ENCODE peak calls at places on chromosomes 7 and 10, in four cellular contexts. One of them, this sample, is unnamed.

GRCh38 chr10:102261842-102262241 is 16.5 kb downstream of the GBF1 start:
- DNase-seq in WTC11: no peak
- DNase-seq in HEK293T: no peak
- DNase-seq in K562: no peak
- DNase-seq in this sample: no peak

GRCh38 chr10:34163075-34163905 is 651.8 kb downstream of the PARD3 start:
- DNase-seq in WTC11: no peak
- DNase-seq in HEK293T: no peak
- DNase-seq in K562: peak; percentile 78
- DNase-seq in this sample: no peak

GRCh38 chr10:11404931-11405330 is 206.5 kb downstream of the USP6NL start:
- DNase-seq in HEK293T: no peak
- DNase-seq in WTC11: no peak
- DNase-seq in K562: no peak
- DNase-seq in this sample: no peak

GRCh38 chr10:79019961-79020491 is 48.7 kb upstream of the ZMIZ1 start:
- DNase-seq in HEK293T: no peak
- DNase-seq in WTC11: no peak
- DNase-seq in K562: peak; percentile 94
- DNase-seq in this sample: peak; percentile 60

GRCh38 chr7:95632609-95633008 is 36.3 kb upstream of the PDK4 start:
- DNase-seq in HEK293T: no peak
- DNase-seq in K562: no peak
- DNase-seq in WTC11: no peak
- DNase-seq in this sample: no peak

GRCh38 chr7:16512097-16512496 is 14.5 kb upstream of the LRRC72 start:
- DNase-seq in K562: no peak
- DNase-seq in HEK293T: no peak
- DNase-seq in WTC11: no peak
- DNase-seq in this sample: no peak

GRCh38 chr7:5429253-5429856 is 5.7 kb upstream of the TNRC18 start:
- DNase-seq in HEK293T: no peak
- DNase-seq in WTC11: peak; percentile 70
- DNase-seq in K562: peak; percentile 71
- DNase-seq in this sample: peak; percentile 91

GRCh38 chr7:117312593-117312992 is 10.3 kb downstream of the WNT2 start:
- DNase-seq in HEK293T: no peak
- DNase-seq in K562: no peak
- DNase-seq in WTC11: no peak
- DNase-seq in this sample: no peak

GRCh38 chr7:119096683-119097082 is 872.2 kb downstream of the ANKRD7 start:
- DNase-seq in HEK293T: no peak
- DNase-seq in WTC11: no peak
- DNase-seq in K562: no peak
- DNase-seq in this sample: no peak

GRCh38 chr10:71342850-71343773 is 24.1 kb downstream of the SLC29A3 start:
- DNase-seq in WTC11: no peak
- DNase-seq in K562: peak; percentile 49
- DNase-seq in HEK293T: no peak
- DNase-seq in this sample: peak; percentile 74

GRCh38 chr7:139500770-139501138 is 17.3 kb upstream of the KLRG2 start:
- DNase-seq in K562: no peak
- DNase-seq in HEK293T: no peak
- DNase-seq in WTC11: no peak
- DNase-seq in this sample: no peak

GRCh38 chr10:125023862-125024495 is 82.1 kb downstream of the ZRANB1 start:
- DNase-seq in K562: no peak
- DNase-seq in HEK293T: peak; percentile 50
- DNase-seq in WTC11: no peak
- DNase-seq in this sample: no peak

GRCh38 chr7:69457912-69458491 is 140.3 kb upstream of the AUTS2 start:
- DNase-seq in K562: no peak
- DNase-seq in WTC11: peak; percentile 41
- DNase-seq in HEK293T: peak; percentile 10
- DNase-seq in this sample: no peak

GRCh38 chr10:50621981-50622496 is 1.7 kb downstream of the SGMS1 start:
- DNase-seq in HEK293T: peak; percentile 41
- DNase-seq in K562: peak; percentile 98
- DNase-seq in WTC11: peak; percentile 54
- DNase-seq in this sample: peak; percentile 52

GRCh38 chr7:102938679-102939078 is 25.9 kb downstream of the LRRC17 start:
- DNase-seq in K562: no peak
- DNase-seq in WTC11: no peak
- DNase-seq in HEK293T: no peak
- DNase-seq in this sample: no peak

GRCh38 chr10:21030096-21030495 is 133.0 kb upstream of the NEBL start:
- DNase-seq in HEK293T: no peak
- DNase-seq in K562: peak; percentile 14
- DNase-seq in WTC11: no peak
- DNase-seq in this sample: no peak

GRCh38 chr10:128069351-128070051 is 56.7 kb downstream of the MKI67 start:
- DNase-seq in K562: peak; percentile 70
- DNase-seq in HEK293T: peak; percentile 82
- DNase-seq in WTC11: peak; percentile 78
- DNase-seq in this sample: peak; percentile 42

GRCh38 chr7:43933902-43934560 is 7.8 kb downstream of the UBE2D4 start:
- DNase-seq in WTC11: no peak
- DNase-seq in K562: no peak
- DNase-seq in HEK293T: no peak
- DNase-seq in this sample: no peak

GRCh38 chr10:97278491-97278989 is 13.9 kb downstream of the ARHGAP19 start:
- DNase-seq in K562: peak; percentile 63
- DNase-seq in WTC11: no peak
- DNase-seq in HEK293T: peak; percentile 59
- DNase-seq in this sample: peak; percentile 67

GRCh38 chr7:37440738-37441404 is 7.8 kb downstream of the ELMO1 start:
- DNase-seq in K562: no peak
- DNase-seq in WTC11: no peak
- DNase-seq in HEK293T: no peak
- DNase-seq in this sample: no peak

GRCh38 chr10:122733450-122733849 is 33.8 kb upstream of the C10orf120 start:
- DNase-seq in HEK293T: no peak
- DNase-seq in WTC11: no peak
- DNase-seq in K562: no peak
- DNase-seq in this sample: no peak

GRCh38 chr7:86916277-86916825 is 143.1 kb downstream of the ELAPOR2 start:
- DNase-seq in HEK293T: no peak
- DNase-seq in K562: no peak
- DNase-seq in WTC11: no peak
- DNase-seq in this sample: no peak

GRCh38 chr7:347644-348479 is 57.9 kb downstream of the FOXL3 start:
- DNase-seq in WTC11: no peak
- DNase-seq in K562: no peak
- DNase-seq in HEK293T: no peak
- DNase-seq in this sample: no peak

GRCh38 chr10:99279626-99280111 is 44.0 kb upstream of the HPSE2 start:
- DNase-seq in HEK293T: no peak
- DNase-seq in WTC11: no peak
- DNase-seq in K562: no peak
- DNase-seq in this sample: no peak

GRCh38 chr10:48589266-48589665 is 15.6 kb downstream of the ARHGAP22 start:
- DNase-seq in HEK293T: no peak
- DNase-seq in WTC11: no peak
- DNase-seq in K562: no peak
- DNase-seq in this sample: no peak

GRCh38 chr10:19629559-19629958 is 186.7 kb upstream of the PLXDC2 start:
- DNase-seq in HEK293T: peak; percentile 19
- DNase-seq in K562: no peak
- DNase-seq in WTC11: peak; percentile 18
- DNase-seq in this sample: no peak

GRCh38 chr7:45259966-45260646 is 102.5 kb downstream of the RAMP3 start:
- DNase-seq in K562: peak; percentile 74
- DNase-seq in HEK293T: peak; percentile 78
- DNase-seq in WTC11: peak; percentile 87
- DNase-seq in this sample: peak; percentile 10

GRCh38 chr10:73644015-73644743 is 2.9 kb upstream of the MYOZ1 start:
- DNase-seq in K562: peak; percentile 83
- DNase-seq in WTC11: peak; percentile 57
- DNase-seq in HEK293T: peak; percentile 77
- DNase-seq in this sample: peak; percentile 50

GRCh38 chr7:115009139-115009538 is 87.2 kb downstream of the MDFIC start:
- DNase-seq in HEK293T: no peak
- DNase-seq in WTC11: no peak
- DNase-seq in K562: no peak
- DNase-seq in this sample: no peak

GRCh38 chr10:107692072-107692471 is 527.6 kb upstream of the SORCS1 start:
- DNase-seq in K562: no peak
- DNase-seq in HEK293T: no peak
- DNase-seq in WTC11: no peak
- DNase-seq in this sample: no peak

GRCh38 chr10:78570633-78571032 is 498.1 kb upstream of the ZMIZ1 start:
- DNase-seq in K562: no peak
- DNase-seq in WTC11: no peak
- DNase-seq in HEK293T: no peak
- DNase-seq in this sample: no peak

GRCh38 chr7:142992427-142992826 is 30.3 kb upstream of the KEL start:
- DNase-seq in HEK293T: no peak
- DNase-seq in WTC11: no peak
- DNase-seq in K562: no peak
- DNase-seq in this sample: no peak

GRCh38 chr10:101939273-101939635 is 95.7 kb upstream of the KCNIP2 start:
- DNase-seq in WTC11: no peak
- DNase-seq in K562: no peak
- DNase-seq in HEK293T: no peak
- DNase-seq in this sample: no peak

GRCh38 chr7:81110673-81111072 is 191.8 kb upstream of the SEMA3C start:
- DNase-seq in WTC11: no peak
- DNase-seq in HEK293T: no peak
- DNase-seq in K562: no peak
- DNase-seq in this sample: no peak

GRCh38 chr10:36253731-36254130 is 611.6 kb upstream of the FZD8 start:
- DNase-seq in HEK293T: no peak
- DNase-seq in K562: no peak
- DNase-seq in WTC11: no peak
- DNase-seq in this sample: no peak

GRCh38 chr10:12748186-12748585 is 253.3 kb downstream of the CCDC3 start:
- DNase-seq in HEK293T: no peak
- DNase-seq in WTC11: no peak
- DNase-seq in K562: no peak
- DNase-seq in this sample: no peak

GRCh38 chr10:88913803-88914202 is 33.8 kb downstream of the STAMBPL1 start:
- DNase-seq in WTC11: no peak
- DNase-seq in K562: no peak
- DNase-seq in HEK293T: no peak
- DNase-seq in this sample: no peak

GRCh38 chr10:26550774-26551526 is 112.8 kb downstream of the APBB1IP start:
- DNase-seq in WTC11: peak; percentile 21
- DNase-seq in HEK293T: peak; percentile 58
- DNase-seq in K562: peak; percentile 36
- DNase-seq in this sample: peak; percentile 27
- TF ChIP-seq ELF4 in WTC11: no peak
- TF ChIP-seq ELF4 in HEK293T: no peak
- TF ChIP-seq ELF4 in K562: no peak
- TF ChIP-seq ELF4 in this sample: no peak

GRCh38 chr7:2843711-2844152 is 376 bp downstream of the GNA12 start:
- DNase-seq in K562: peak; percentile 38
- DNase-seq in HEK293T: peak; percentile 50
- DNase-seq in WTC11: no peak
- DNase-seq in this sample: no peak
- TF ChIP-seq ELF4 in K562: no peak
- TF ChIP-seq ELF4 in HEK293T: no peak
- TF ChIP-seq ELF4 in WTC11: no peak
- TF ChIP-seq ELF4 in this sample: no peak

DNA sequence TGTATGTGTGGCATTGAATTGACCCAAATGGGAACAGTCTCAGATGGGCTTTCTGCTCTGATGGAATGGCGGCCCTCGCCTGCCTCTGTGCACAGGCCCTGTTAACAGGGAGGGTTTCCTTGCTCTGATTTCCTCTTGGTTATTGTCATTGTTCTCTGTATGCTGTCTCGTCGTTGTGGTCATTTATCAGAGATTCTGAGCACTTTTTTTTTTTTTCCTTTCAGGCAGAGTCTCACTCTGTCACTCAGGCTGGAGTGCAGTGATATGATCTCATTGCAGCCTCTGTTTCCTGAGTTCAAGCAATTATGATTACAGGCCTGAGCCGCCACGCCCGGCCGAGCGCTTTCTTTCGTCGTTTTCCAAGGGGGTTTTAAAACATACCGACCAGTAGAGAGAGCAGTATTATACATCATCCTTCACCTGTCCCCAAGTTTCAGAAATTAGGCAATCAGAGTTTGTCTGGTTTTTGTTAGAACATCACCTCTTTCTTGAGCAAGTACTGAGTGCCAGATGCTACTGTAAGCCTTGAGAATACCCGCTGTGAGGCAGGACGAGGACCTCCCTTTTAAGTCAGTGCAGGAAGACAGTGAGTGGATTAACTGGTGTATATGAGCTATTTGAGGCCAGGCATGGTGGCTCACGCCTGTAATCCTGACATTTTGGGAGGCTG is 6.5 kb downstream of the CHST12 start:
- DNase-seq in WTC11: no peak
- DNase-seq in HEK293T: no peak
- DNase-seq in K562: peak; percentile 65
- DNase-seq in this sample: no peak
- TF ChIP-seq ELF4 in WTC11: no peak
- TF ChIP-seq ELF4 in HEK293T: no peak
- TF ChIP-seq ELF4 in K562: no peak
- TF ChIP-seq ELF4 in this sample: no peak

DNA sequence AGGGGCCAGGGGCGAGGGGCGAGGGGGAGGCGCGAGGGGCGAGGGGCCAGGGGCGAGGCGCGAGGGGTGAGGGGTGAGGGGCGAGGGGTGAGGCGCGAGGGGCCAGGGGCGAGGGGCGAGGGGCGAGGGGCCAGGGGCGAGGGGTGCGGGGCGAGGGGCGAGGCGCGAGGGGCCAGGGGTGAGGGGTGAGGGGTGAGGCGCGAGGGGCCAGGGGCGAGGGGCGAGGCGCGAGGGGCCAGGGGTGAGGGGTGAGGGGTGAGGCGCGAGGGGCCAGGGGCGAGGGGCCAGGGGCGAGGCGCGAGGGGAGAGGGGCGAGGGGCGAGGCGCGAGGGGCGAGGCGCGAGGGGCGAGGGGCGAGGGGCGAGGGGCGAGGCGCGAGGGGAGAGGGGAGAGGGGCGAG is 192.3 kb downstream of the PTPRN2 start:
- DNase-seq in K562: no peak
- DNase-seq in WTC11: no peak
- DNase-seq in HEK293T: no peak
- DNase-seq in this sample: no peak
- TF ChIP-seq ELF4 in K562: no peak
- TF ChIP-seq ELF4 in WTC11: no peak
- TF ChIP-seq ELF4 in HEK293T: no peak
- TF ChIP-seq ELF4 in this sample: no peak

DNA sequence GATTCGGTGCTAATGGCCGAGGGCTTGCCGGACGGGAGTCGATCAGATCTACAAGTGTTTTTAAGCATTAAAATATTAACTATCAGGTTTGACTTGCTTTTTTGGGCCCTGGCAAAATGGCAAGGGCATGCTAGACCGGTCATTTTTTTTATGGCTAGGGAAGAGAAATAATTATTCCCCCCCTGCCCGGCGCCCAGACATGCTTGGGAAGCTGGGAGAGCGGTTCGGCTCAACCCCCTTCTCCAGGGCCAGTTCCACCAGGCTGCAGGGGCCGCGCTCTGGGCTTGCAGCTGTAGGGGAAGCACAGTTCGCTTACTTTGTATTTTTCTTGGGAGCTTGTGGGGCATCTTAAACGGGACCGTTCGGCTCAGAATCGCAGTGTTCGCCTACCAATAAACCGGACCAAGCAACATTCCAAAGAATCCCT is 3.0 kb downstream of the TCF7L2 start:
- DNase-seq in K562: no peak
- DNase-seq in HEK293T: no peak
- DNase-seq in WTC11: peak; percentile 39
- DNase-seq in this sample: no peak
- TF ChIP-seq ELF4 in K562: no peak
- TF ChIP-seq ELF4 in HEK293T: no peak
- TF ChIP-seq ELF4 in WTC11: no peak
- TF ChIP-seq ELF4 in this sample: no peak

This sample was measured in HepG2.